ENCODE peak calls at places on chromosomes 11 and 22, in six cellular contexts. One of them, this sample, is unnamed.

GRCh38 chr22:42964994-42965699 is 49.8 kb downstream of the PACSIN2 start:
- DNase-seq in CD4-positive, alpha-beta T cell: no peak
- DNase-seq in B cell: peak; percentile 17
- DNase-seq in bronchial epithelial cell: no peak
- DNase-seq in neural crest cell: no peak
- DNase-seq in body of pancreas: no peak
- DNase-seq in this sample: no peak

GRCh38 chr11:11722861-11723260 is 101.1 kb upstream of the GALNT18 start:
- DNase-seq in CD4-positive, alpha-beta T cell: no peak
- DNase-seq in body of pancreas: no peak
- DNase-seq in B cell: no peak
- DNase-seq in neural crest cell: no peak
- DNase-seq in bronchial epithelial cell: no peak
- DNase-seq in this sample: no peak

GRCh38 chr11:119373917-119374631 is 7.4 kb downstream of the USP2 start:
- DNase-seq in bronchial epithelial cell: peak; percentile 64
- DNase-seq in body of pancreas: peak; percentile 85
- DNase-seq in CD4-positive, alpha-beta T cell: no peak
- DNase-seq in neural crest cell: peak; percentile 82
- DNase-seq in B cell: peak; percentile 42
- DNase-seq in this sample: peak; percentile 77

GRCh38 chr11:6414874-6415328 is 4.0 kb downstream of the APBB1 start:
- DNase-seq in B cell: no peak
- DNase-seq in CD4-positive, alpha-beta T cell: no peak
- DNase-seq in body of pancreas: no peak
- DNase-seq in neural crest cell: no peak
- DNase-seq in bronchial epithelial cell: no peak
- DNase-seq in this sample: no peak

GRCh38 chr11:2122222-2122906 is 16.8 kb downstream of the IGF2 start:
- DNase-seq in bronchial epithelial cell: no peak
- DNase-seq in CD4-positive, alpha-beta T cell: no peak
- DNase-seq in body of pancreas: no peak
- DNase-seq in neural crest cell: no peak
- DNase-seq in B cell: no peak
- DNase-seq in this sample: peak; percentile 18

GRCh38 chr11:40425168-40425567 is 1034.3 kb downstream of the LRRC4C start:
- DNase-seq in B cell: no peak
- DNase-seq in neural crest cell: no peak
- DNase-seq in body of pancreas: no peak
- DNase-seq in bronchial epithelial cell: no peak
- DNase-seq in CD4-positive, alpha-beta T cell: no peak
- DNase-seq in this sample: no peak

GRCh38 chr11:119433369-119433749 is 10.4 kb upstream of the THY1 start:
- DNase-seq in body of pancreas: no peak
- DNase-seq in B cell: no peak
- DNase-seq in neural crest cell: no peak
- DNase-seq in CD4-positive, alpha-beta T cell: no peak
- DNase-seq in bronchial epithelial cell: peak; percentile 57
- DNase-seq in this sample: no peak

GRCh38 chr11:5550440-5551095 is 2.2 kb upstream of the OR52H1 start:
- DNase-seq in CD4-positive, alpha-beta T cell: no peak
- DNase-seq in B cell: no peak
- DNase-seq in body of pancreas: no peak
- DNase-seq in bronchial epithelial cell: peak; percentile 92
- DNase-seq in neural crest cell: no peak
- DNase-seq in this sample: no peak

GRCh38 chr22:31969789-31970489 is 25.6 kb downstream of the YWHAH start:
- DNase-seq in CD4-positive, alpha-beta T cell: peak; percentile 45
- DNase-seq in bronchial epithelial cell: peak; percentile 78
- DNase-seq in neural crest cell: peak; percentile 30
- DNase-seq in body of pancreas: peak; percentile 79
- DNase-seq in B cell: peak; percentile 75
- DNase-seq in this sample: peak; percentile 54

GRCh38 chr11:126407101-126407521 is 51.6 kb downstream of the ST3GAL4 start:
- DNase-seq in bronchial epithelial cell: no peak
- DNase-seq in B cell: no peak
- DNase-seq in CD4-positive, alpha-beta T cell: no peak
- DNase-seq in neural crest cell: no peak
- DNase-seq in body of pancreas: no peak
- DNase-seq in this sample: no peak

GRCh38 chr22:39984006-39984405 is 10.7 kb upstream of the FAM83F start:
- DNase-seq in body of pancreas: no peak
- DNase-seq in B cell: no peak
- DNase-seq in CD4-positive, alpha-beta T cell: no peak
- DNase-seq in neural crest cell: no peak
- DNase-seq in bronchial epithelial cell: peak; percentile 77
- DNase-seq in this sample: no peak

GRCh38 chr11:110908401-110909106 is 196.3 kb upstream of the ARHGAP20 start:
- DNase-seq in bronchial epithelial cell: peak; percentile 97
- DNase-seq in body of pancreas: no peak
- DNase-seq in CD4-positive, alpha-beta T cell: no peak
- DNase-seq in neural crest cell: no peak
- DNase-seq in B cell: no peak
- DNase-seq in this sample: no peak

GRCh38 chr11:12114487-12115033 is 4.2 kb downstream of the MICAL2 start:
- DNase-seq in B cell: no peak
- DNase-seq in bronchial epithelial cell: no peak
- DNase-seq in neural crest cell: no peak
- DNase-seq in CD4-positive, alpha-beta T cell: no peak
- DNase-seq in body of pancreas: no peak
- DNase-seq in this sample: no peak

GRCh38 chr11:11975201-11976092 is 33.0 kb downstream of the DKK3 start:
- DNase-seq in neural crest cell: no peak
- DNase-seq in B cell: no peak
- DNase-seq in bronchial epithelial cell: no peak
- DNase-seq in CD4-positive, alpha-beta T cell: no peak
- DNase-seq in body of pancreas: no peak
- DNase-seq in this sample: no peak

GRCh38 chr11:119148855-119149370 is at the start of gene ABCG4:
- DNase-seq in body of pancreas: no peak
- DNase-seq in bronchial epithelial cell: no peak
- DNase-seq in neural crest cell: peak; percentile 31
- DNase-seq in B cell: peak; percentile 48
- DNase-seq in CD4-positive, alpha-beta T cell: no peak
- DNase-seq in this sample: no peak

GRCh38 chr22:46027219-46028068 is 50.5 kb upstream of the WNT7B start:
- DNase-seq in CD4-positive, alpha-beta T cell: no peak
- DNase-seq in body of pancreas: peak; percentile 83
- DNase-seq in B cell: peak; percentile 41
- DNase-seq in bronchial epithelial cell: no peak
- DNase-seq in neural crest cell: peak; percentile 35
- DNase-seq in this sample: peak; percentile 34

GRCh38 chr11:118846181-118846946 is 37.3 kb upstream of the CXCR5 start:
- DNase-seq in body of pancreas: no peak
- DNase-seq in bronchial epithelial cell: no peak
- DNase-seq in B cell: no peak
- DNase-seq in neural crest cell: no peak
- DNase-seq in CD4-positive, alpha-beta T cell: no peak
- DNase-seq in this sample: no peak

GRCh38 chr11:127470485-127470884 is 469.9 kb upstream of the KIRREL3 start:
- DNase-seq in CD4-positive, alpha-beta T cell: no peak
- DNase-seq in bronchial epithelial cell: no peak
- DNase-seq in neural crest cell: peak; percentile 14
- DNase-seq in B cell: no peak
- DNase-seq in body of pancreas: peak; percentile 13
- DNase-seq in this sample: no peak

GRCh38 chr22:46737976-46738641 is at the start of gene CERK:
- DNase-seq in body of pancreas: peak; percentile 78
- DNase-seq in neural crest cell: peak; percentile 53
- DNase-seq in B cell: peak; percentile 69
- DNase-seq in bronchial epithelial cell: no peak
- DNase-seq in CD4-positive, alpha-beta T cell: peak; percentile 64
- DNase-seq in this sample: peak; percentile 34

GRCh38 chr22:22171357-22172218 is 73.0 kb upstream of the VPREB1 start:
- DNase-seq in body of pancreas: no peak
- DNase-seq in B cell: no peak
- DNase-seq in bronchial epithelial cell: peak; percentile 8
- DNase-seq in CD4-positive, alpha-beta T cell: no peak
- DNase-seq in neural crest cell: peak; percentile 12
- DNase-seq in this sample: no peak
- TF ChIP-seq CTCF in body of pancreas: no peak
- TF ChIP-seq CTCF in B cell: no peak
- TF ChIP-seq CTCF in bronchial epithelial cell: peak; percentile 43
- TF ChIP-seq CTCF in CD4-positive, alpha-beta T cell: no peak
- TF ChIP-seq CTCF in neural crest cell: peak; percentile 50
- TF ChIP-seq CTCF in this sample: peak; percentile 51

GRCh38 chr11:67776834-67777530 is 102.6 kb upstream of the ALDH3B2 start:
- DNase-seq in neural crest cell: no peak
- DNase-seq in bronchial epithelial cell: no peak
- DNase-seq in body of pancreas: no peak
- DNase-seq in CD4-positive, alpha-beta T cell: no peak
- DNase-seq in B cell: no peak
- DNase-seq in this sample: no peak

DNA sequence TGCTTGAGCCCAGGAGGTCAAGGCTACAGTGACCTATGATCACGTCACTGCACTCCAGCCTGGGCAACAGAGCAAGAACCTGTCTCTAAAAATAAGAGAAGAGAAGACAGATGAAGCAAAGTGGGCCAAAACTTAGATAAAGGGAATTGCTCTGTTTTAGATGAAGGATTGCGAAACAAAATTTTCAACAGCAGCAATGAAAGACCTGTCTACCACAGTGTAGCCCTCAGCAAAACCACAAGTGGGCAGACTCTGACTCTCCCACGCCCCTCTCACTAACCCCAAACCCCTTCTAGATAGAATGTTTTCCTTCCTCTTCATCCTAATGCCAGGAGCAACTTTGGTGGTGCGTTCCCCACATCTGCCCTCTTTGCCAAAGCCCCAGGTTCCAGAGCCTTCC is 105.6 kb upstream of the ALDH3B2 start:
- DNase-seq in CD4-positive, alpha-beta T cell: no peak
- DNase-seq in B cell: no peak
- DNase-seq in body of pancreas: no peak
- DNase-seq in neural crest cell: no peak
- DNase-seq in bronchial epithelial cell: no peak
- DNase-seq in this sample: no peak
- TF ChIP-seq CTCF in CD4-positive, alpha-beta T cell: no peak
- TF ChIP-seq CTCF in B cell: no peak
- TF ChIP-seq CTCF in body of pancreas: no peak
- TF ChIP-seq CTCF in neural crest cell: no peak
- TF ChIP-seq CTCF in bronchial epithelial cell: no peak
- TF ChIP-seq CTCF in this sample: no peak

DNA sequence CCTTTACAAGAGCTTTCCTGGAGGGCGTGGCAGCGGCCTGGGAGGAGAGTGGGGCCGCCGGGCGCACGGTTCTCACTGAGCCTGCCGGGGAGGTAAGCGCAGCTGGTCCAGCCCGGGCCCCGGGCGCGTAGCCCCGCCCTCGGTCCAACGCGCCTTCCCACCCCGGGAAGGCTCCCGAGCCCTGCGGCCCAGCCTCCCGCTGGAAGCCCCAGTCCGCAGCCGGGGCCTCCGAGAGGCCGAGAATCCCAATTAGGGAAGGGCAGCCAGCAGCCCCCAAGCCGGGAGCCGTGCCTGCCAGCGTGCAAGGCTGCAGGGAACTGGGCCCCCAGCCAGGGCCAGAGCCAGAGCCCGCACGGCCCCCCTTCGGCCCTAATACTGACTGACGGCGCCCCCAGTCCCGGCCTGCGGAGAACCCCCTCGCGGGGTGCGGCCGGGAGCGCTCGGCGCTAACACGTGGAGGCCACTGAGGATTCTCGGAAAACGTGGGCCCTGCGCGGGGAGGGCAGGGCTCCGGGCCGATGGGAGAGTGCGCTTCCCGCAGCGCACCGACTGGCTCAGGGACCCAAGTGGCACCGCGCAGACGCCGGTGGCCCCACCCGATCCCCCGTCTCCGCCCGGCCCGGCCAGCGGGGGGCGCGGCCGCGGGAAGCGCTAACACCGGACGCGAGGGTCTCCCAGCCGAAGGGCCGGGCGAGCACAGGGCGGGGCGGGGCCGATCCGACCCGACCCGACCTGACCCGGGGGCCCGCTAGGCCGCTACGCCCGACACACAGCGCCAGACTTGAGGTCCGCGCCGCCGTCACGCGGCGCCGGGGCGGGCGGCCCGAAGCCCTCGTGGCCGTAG is 5.7 kb downstream of the ZFTA start:
- DNase-seq in B cell: no peak
- DNase-seq in CD4-positive, alpha-beta T cell: no peak
- DNase-seq in bronchial epithelial cell: no peak
- DNase-seq in body of pancreas: peak; percentile 43
- DNase-seq in neural crest cell: peak; percentile 40
- DNase-seq in this sample: no peak
- TF ChIP-seq CTCF in B cell: no peak
- TF ChIP-seq CTCF in CD4-positive, alpha-beta T cell: no peak
- TF ChIP-seq CTCF in bronchial epithelial cell: no peak
- TF ChIP-seq CTCF in body of pancreas: no peak
- TF ChIP-seq CTCF in neural crest cell: peak; percentile 30
- TF ChIP-seq CTCF in this sample: peak; percentile 20

DNA sequence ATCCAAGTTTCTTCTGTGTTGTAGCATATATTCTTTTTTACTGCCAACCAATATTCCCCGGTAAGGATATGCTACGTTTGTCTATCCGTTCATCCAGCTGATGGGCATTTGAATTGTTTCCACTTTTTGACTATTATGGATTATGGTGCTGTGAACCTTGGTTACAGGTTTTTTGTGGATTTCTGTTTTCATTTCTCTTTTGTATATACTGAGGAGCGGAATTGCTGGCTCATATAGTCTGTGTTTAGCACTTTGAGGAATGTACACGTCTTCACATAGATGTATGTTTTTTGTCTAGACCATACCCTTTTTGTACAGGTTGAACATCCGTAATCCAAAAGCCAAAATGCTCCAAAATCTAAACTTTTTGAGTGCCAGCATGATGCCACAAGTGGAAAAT is 23.6 kb downstream of the RCOR2 start:
- DNase-seq in bronchial epithelial cell: no peak
- DNase-seq in CD4-positive, alpha-beta T cell: no peak
- DNase-seq in B cell: no peak
- DNase-seq in body of pancreas: no peak
- DNase-seq in neural crest cell: no peak
- DNase-seq in this sample: no peak
- TF ChIP-seq CTCF in bronchial epithelial cell: no peak
- TF ChIP-seq CTCF in CD4-positive, alpha-beta T cell: no peak
- TF ChIP-seq CTCF in B cell: no peak
- TF ChIP-seq CTCF in body of pancreas: no peak
- TF ChIP-seq CTCF in neural crest cell: no peak
- TF ChIP-seq CTCF in this sample: no peak

GRCh38 chr11:67435031-67435726 is 2.3 kb downstream of the PTPRCAP start:
- DNase-seq in neural crest cell: no peak
- DNase-seq in CD4-positive, alpha-beta T cell: no peak
- DNase-seq in B cell: no peak
- DNase-seq in bronchial epithelial cell: no peak
- DNase-seq in body of pancreas: no peak
- DNase-seq in this sample: no peak
- TF ChIP-seq CTCF in neural crest cell: no peak
- TF ChIP-seq CTCF in CD4-positive, alpha-beta T cell: no peak
- TF ChIP-seq CTCF in B cell: no peak
- TF ChIP-seq CTCF in bronchial epithelial cell: no peak
- TF ChIP-seq CTCF in body of pancreas: no peak
- TF ChIP-seq CTCF in this sample: no peak